ENCODE peak calls at places on chromosomes 1 and 21, in five cellular contexts. One of them, this sample, is unnamed.

GRCh38 chr1:13570924-13571323 is 12.7 kb upstream of the PDPN start:
- DNase-seq in K562: peak
- DNase-seq in H1: no peak
- DNase-seq in GM12878: no peak
- DNase-seq in HCT116: no peak
- DNase-seq in this sample: no peak

GRCh38 chr1:182699673-182700350 is 15.4 kb upstream of the RGS8 start:
- DNase-seq in H1: peak
- DNase-seq in HCT116: no peak
- DNase-seq in K562: no peak
- DNase-seq in GM12878: no peak
- DNase-seq in this sample: no peak

GRCh38 chr1:204104331-204105222 is 31.7 kb downstream of the SOX13 start:
- DNase-seq in H1: no peak
- DNase-seq in GM12878: no peak
- DNase-seq in HCT116: no peak
- DNase-seq in K562: no peak
- DNase-seq in this sample: no peak

GRCh38 chr1:46153228-46153627 is 20.8 kb upstream of the PIK3R3 start:
- DNase-seq in GM12878: no peak
- DNase-seq in K562: no peak
- DNase-seq in H1: no peak
- DNase-seq in HCT116: no peak
- DNase-seq in this sample: no peak

GRCh38 chr1:2543543-2544092 is 12.6 kb upstream of the TNFRSF14 start:
- DNase-seq in K562: no peak
- DNase-seq in HCT116: no peak
- DNase-seq in GM12878: no peak
- DNase-seq in H1: no peak
- DNase-seq in this sample: no peak

GRCh38 chr1:183780757-183781156 is 24.2 kb upstream of the RGL1 start:
- DNase-seq in GM12878: no peak
- DNase-seq in K562: no peak
- DNase-seq in HCT116: no peak
- DNase-seq in H1: no peak
- DNase-seq in this sample: no peak

GRCh38 chr1:15833069-15833679 is 14.3 kb upstream of the SPEN start:
- DNase-seq in H1: no peak
- DNase-seq in GM12878: no peak
- DNase-seq in K562: no peak
- DNase-seq in HCT116: peak
- DNase-seq in this sample: peak

GRCh38 chr1:197774691-197775281 is 494 bp downstream of the DENND1B start:
- DNase-seq in K562: peak
- DNase-seq in HCT116: no peak
- DNase-seq in GM12878: no peak
- DNase-seq in H1: no peak
- DNase-seq in this sample: peak

GRCh38 chr1:36204347-36204909 is 19.8 kb upstream of the THRAP3 start:
- DNase-seq in H1: no peak
- DNase-seq in K562: no peak
- DNase-seq in GM12878: no peak
- DNase-seq in HCT116: no peak
- DNase-seq in this sample: no peak

GRCh38 chr21:46366561-46366960 is 42.6 kb downstream of the PCNT start:
- DNase-seq in GM12878: no peak
- DNase-seq in H1: no peak
- DNase-seq in K562: no peak
- DNase-seq in HCT116: no peak
- DNase-seq in this sample: no peak

GRCh38 chr1:55286851-55287602 is 71.9 kb upstream of the USP24 start:
- DNase-seq in GM12878: no peak
- DNase-seq in HCT116: no peak
- DNase-seq in K562: no peak
- DNase-seq in H1: no peak
- DNase-seq in this sample: no peak

GRCh38 chr1:110250018-110250417 is 39.9 kb downstream of the KCNC4 start:
- DNase-seq in H1: no peak
- DNase-seq in K562: no peak
- DNase-seq in GM12878: no peak
- DNase-seq in HCT116: no peak
- DNase-seq in this sample: no peak

GRCh38 chr1:204084247-204084772 is 11.4 kb downstream of the SOX13 start:
- DNase-seq in HCT116: no peak
- DNase-seq in H1: peak
- DNase-seq in GM12878: no peak
- DNase-seq in K562: no peak
- DNase-seq in this sample: peak

GRCh38 chr1:77832889-77833288 is 53.4 kb downstream of the MIGA1 start:
- DNase-seq in GM12878: no peak
- DNase-seq in K562: no peak
- DNase-seq in HCT116: no peak
- DNase-seq in H1: no peak
- DNase-seq in this sample: no peak

GRCh38 chr1:52296345-52296744 is 69.7 kb downstream of the CC2D1B start:
- DNase-seq in K562: peak
- DNase-seq in HCT116: peak
- DNase-seq in H1: no peak
- DNase-seq in GM12878: peak
- DNase-seq in this sample: peak

GRCh38 chr1:200620273-200621131 is at the start of gene KIF14:
- DNase-seq in HCT116: peak
- DNase-seq in K562: peak
- DNase-seq in GM12878: peak
- DNase-seq in H1: peak
- DNase-seq in this sample: peak

GRCh38 chr21:44328242-44328895 is 10.8 kb downstream of the CFAP410 start:
- DNase-seq in GM12878: no peak
- DNase-seq in K562: no peak
- DNase-seq in HCT116: no peak
- DNase-seq in H1: no peak
- DNase-seq in this sample: no peak

GRCh38 chr1:248055261-248055660 is 8.6 kb downstream of the OR2L3 start:
- DNase-seq in GM12878: no peak
- DNase-seq in K562: no peak
- DNase-seq in H1: no peak
- DNase-seq in HCT116: no peak
- DNase-seq in this sample: no peak

GRCh38 chr1:2127181-2128145 is 67.1 kb downstream of the FAAP20 start:
- DNase-seq in K562: no peak
- DNase-seq in HCT116: no peak
- DNase-seq in H1: no peak
- DNase-seq in GM12878: no peak
- DNase-seq in this sample: no peak

GRCh38 chr1:22043175-22043769 is 9.2 kb upstream of the CDC42 start:
- DNase-seq in GM12878: no peak
- DNase-seq in H1: no peak
- DNase-seq in HCT116: no peak
- DNase-seq in K562: no peak
- DNase-seq in this sample: peak

GRCh38 chr1:205294175-205294913 is 27.2 kb downstream of the NUAK2 start:
- DNase-seq in H1: peak
- DNase-seq in HCT116: no peak
- DNase-seq in GM12878: no peak
- DNase-seq in K562: peak
- DNase-seq in this sample: no peak

GRCh38 chr1:10379676-10380075 is 19.2 kb upstream of the PGD start:
- DNase-seq in K562: no peak
- DNase-seq in GM12878: no peak
- DNase-seq in H1: no peak
- DNase-seq in HCT116: no peak
- DNase-seq in this sample: no peak

GRCh38 chr1:10378071-10378841 is 20.6 kb upstream of the PGD start:
- DNase-seq in K562: peak
- DNase-seq in HCT116: no peak
- DNase-seq in GM12878: no peak
- DNase-seq in H1: no peak
- DNase-seq in this sample: no peak

GRCh38 chr1:10379101-10379620 is 19.7 kb upstream of the PGD start:
- DNase-seq in H1: no peak
- DNase-seq in K562: no peak
- DNase-seq in HCT116: no peak
- DNase-seq in GM12878: no peak
- DNase-seq in this sample: no peak

GRCh38 chr1:10383630-10384029 is 15.2 kb upstream of the PGD start:
- DNase-seq in HCT116: no peak
- DNase-seq in GM12878: no peak
- DNase-seq in H1: no peak
- DNase-seq in K562: no peak
- DNase-seq in this sample: no peak

DNA sequence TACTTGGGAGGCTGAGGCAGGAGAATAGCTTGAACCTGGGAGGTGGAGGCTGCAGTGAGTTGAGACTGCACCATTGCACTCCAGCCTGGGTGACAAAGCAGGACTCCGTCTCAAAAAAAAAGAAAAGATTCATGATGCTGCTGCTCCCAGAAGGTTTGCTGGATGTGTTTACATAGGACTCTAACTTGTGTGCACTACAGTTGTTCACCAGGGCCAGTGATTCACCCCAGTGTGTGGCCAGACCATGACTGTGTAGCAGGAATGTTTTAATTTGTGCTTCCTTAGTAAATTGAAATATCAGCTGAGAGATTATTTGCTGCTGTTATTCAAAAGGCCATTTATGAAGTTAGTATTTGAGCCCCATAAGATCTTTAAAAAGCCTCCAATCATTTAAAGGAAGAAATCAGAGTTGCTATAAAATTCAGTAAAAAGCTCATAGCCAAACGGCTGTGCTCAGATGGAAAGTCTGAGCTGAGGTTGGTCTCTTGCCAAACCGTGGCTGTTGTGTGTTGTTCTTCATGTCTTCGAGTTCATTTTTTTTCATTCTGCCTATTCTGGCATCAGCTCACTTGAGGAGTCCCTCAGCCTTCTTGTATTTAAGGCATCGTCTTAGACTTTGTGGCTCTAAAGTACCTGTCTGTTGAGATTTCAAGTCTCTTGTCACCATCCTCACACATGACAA is 18.1 kb upstream of the PGD start:
- DNase-seq in HCT116: no peak
- DNase-seq in H1: no peak
- DNase-seq in K562: no peak
- DNase-seq in GM12878: no peak
- DNase-seq in this sample: no peak
- TF ChIP-seq JUND in HCT116: no peak
- TF ChIP-seq JUND in H1: no peak
- TF ChIP-seq JUND in K562: no peak
- TF ChIP-seq JUND in GM12878: no peak
- TF ChIP-seq JUND in this sample: no peak

GRCh38 chr1:41691424-41691823 is 206.9 kb upstream of the EDN2 start:
- DNase-seq in H1: no peak
- DNase-seq in GM12878: no peak
- DNase-seq in K562: no peak
- DNase-seq in HCT116: no peak
- DNase-seq in this sample: no peak

GRCh38 chr1:41690331-41690730 is 205.8 kb upstream of the EDN2 start:
- DNase-seq in GM12878: no peak
- DNase-seq in K562: no peak
- DNase-seq in HCT116: no peak
- DNase-seq in H1: no peak
- DNase-seq in this sample: no peak

GRCh38 chr1:41687007-41687406 is 202.5 kb upstream of the EDN2 start:
- DNase-seq in GM12878: no peak
- DNase-seq in H1: no peak
- DNase-seq in HCT116: no peak
- DNase-seq in K562: no peak
- DNase-seq in this sample: no peak

GRCh38 chr1:41689139-41689538 is 204.7 kb upstream of the EDN2 start:
- DNase-seq in GM12878: no peak
- DNase-seq in K562: no peak
- DNase-seq in H1: no peak
- DNase-seq in HCT116: no peak
- DNase-seq in this sample: no peak

GRCh38 chr1:41689596-41689995 is 205.1 kb upstream of the EDN2 start:
- DNase-seq in K562: no peak
- DNase-seq in GM12878: no peak
- DNase-seq in HCT116: no peak
- DNase-seq in H1: no peak
- DNase-seq in this sample: no peak
- TF ChIP-seq JUND in K562: no peak
- TF ChIP-seq JUND in GM12878: no peak
- TF ChIP-seq JUND in HCT116: no peak
- TF ChIP-seq JUND in H1: no peak
- TF ChIP-seq JUND in this sample: no peak

DNA sequence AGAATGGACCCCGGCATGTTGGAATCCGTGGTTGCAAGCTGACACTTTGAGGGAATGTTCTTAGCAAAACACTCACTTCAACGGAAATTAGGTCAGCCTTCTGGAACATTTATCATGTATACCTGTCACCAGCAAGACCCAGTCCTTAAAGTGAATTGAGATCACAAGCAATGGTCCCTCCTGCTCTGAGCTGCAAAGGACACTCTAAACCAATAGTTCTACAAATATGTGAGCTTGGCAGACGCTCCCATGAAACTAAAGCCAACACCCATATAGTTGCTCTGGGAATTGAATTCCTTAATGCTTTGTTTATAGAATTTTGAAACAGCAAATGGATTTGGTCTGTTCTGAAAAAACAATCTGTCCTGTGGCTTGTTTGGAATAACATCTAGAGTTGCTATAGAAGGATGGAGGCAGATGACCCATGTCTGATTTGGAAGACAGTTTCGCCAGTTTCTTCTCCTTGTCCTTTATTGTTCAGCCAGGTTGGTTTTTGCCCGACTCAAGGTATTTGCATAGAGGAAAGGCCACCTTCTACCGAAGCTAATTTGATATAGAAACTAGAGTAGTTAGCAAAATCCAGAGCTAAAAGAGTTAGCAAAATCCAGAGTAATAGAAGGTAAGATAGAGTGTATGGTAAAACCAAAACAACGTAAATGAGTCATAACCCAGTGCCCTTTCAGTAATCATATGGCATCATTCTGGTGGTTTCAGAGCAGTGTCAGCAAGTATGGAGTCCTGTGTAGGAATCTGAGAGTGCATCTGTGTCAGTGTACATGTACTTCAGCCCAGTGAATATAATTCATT is 236.2 kb downstream of the NFIA start:
- DNase-seq in GM12878: peak
- DNase-seq in K562: no peak
- DNase-seq in HCT116: no peak
- DNase-seq in H1: no peak
- DNase-seq in this sample: no peak
- TF ChIP-seq JUND in GM12878: no peak
- TF ChIP-seq JUND in K562: peak
- TF ChIP-seq JUND in HCT116: no peak
- TF ChIP-seq JUND in H1: no peak
- TF ChIP-seq JUND in this sample: no peak

DNA sequence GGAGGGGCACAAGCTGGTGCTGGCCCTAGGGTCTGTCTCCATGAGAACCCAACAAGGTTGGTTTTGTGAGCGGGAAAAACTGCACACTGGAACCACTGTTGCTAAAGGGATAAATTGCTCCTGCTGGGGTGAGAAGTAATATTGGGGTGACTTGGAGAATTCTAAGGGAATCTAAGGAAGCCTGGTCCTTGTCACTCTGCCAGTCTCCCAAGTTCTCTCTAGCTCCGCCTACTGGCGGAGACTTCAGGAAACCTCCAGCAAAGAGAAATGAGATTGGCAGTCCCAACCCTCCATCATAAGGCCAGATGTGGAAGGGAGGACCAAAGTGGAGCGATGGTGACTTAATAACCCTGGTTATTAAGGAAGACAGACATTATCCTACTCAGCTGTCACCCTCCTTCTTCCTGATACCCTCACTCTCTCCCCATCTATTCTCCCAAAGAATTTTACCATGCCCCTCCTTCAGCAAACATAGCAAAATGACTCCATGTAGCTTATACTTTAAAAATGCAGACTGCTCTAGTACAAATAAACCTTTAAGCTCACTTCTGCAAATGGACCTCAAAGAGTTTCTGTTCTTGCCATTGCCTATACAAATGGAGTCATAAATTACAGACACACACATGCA is 2.7 kb downstream of the LCE1F start:
- DNase-seq in H1: no peak
- DNase-seq in HCT116: peak
- DNase-seq in GM12878: no peak
- DNase-seq in K562: peak
- DNase-seq in this sample: no peak
- TF ChIP-seq JUND in H1: no peak
- TF ChIP-seq JUND in HCT116: no peak
- TF ChIP-seq JUND in GM12878: no peak
- TF ChIP-seq JUND in K562: no peak
- TF ChIP-seq JUND in this sample: no peak